ENCODE peak calls at places on chromosomes 5 and 9, in nine cellular contexts. One of them, this sample, is unnamed.

GRCh38 chr9:96383165-96383939 is at the start of gene SLC35D2:
- DNase-seq in astrocyte: peak
- DNase-seq in K562: peak
- DNase-seq in HCT116: no peak
- DNase-seq in SK-N-SH: peak
- DNase-seq in neural progenitor cell: peak
- DNase-seq in PC-3: peak
- DNase-seq in IMR-90: peak
- DNase-seq in MM.1S: no peak
- DNase-seq in this sample: no peak

GRCh38 chr5:181052928-181053759 is 13.1 kb downstream of the BTNL9 start:
- DNase-seq in astrocyte: no peak
- DNase-seq in K562: peak
- DNase-seq in HCT116: no peak
- DNase-seq in SK-N-SH: peak
- DNase-seq in neural progenitor cell: peak
- DNase-seq in PC-3: peak
- DNase-seq in IMR-90: no peak
- DNase-seq in MM.1S: no peak
- DNase-seq in this sample: no peak

GRCh38 chr9:120619751-120620655 is 40.0 kb upstream of the CDK5RAP2 start:
- DNase-seq in astrocyte: peak
- DNase-seq in K562: peak
- DNase-seq in HCT116: peak
- DNase-seq in SK-N-SH: peak
- DNase-seq in neural progenitor cell: peak
- DNase-seq in PC-3: peak
- DNase-seq in IMR-90: peak
- DNase-seq in MM.1S: peak
- DNase-seq in this sample: peak

GRCh38 chr9:109149722-109150121 is 17.3 kb downstream of the FRRS1L start:
- DNase-seq in astrocyte: no peak
- DNase-seq in K562: no peak
- DNase-seq in HCT116: no peak
- DNase-seq in SK-N-SH: no peak
- DNase-seq in neural progenitor cell: no peak
- DNase-seq in PC-3: no peak
- DNase-seq in IMR-90: no peak
- DNase-seq in MM.1S: no peak
- DNase-seq in this sample: no peak

GRCh38 chr9:129576546-129577543 is 44.1 kb downstream of the C9orf50 start:
- DNase-seq in astrocyte: peak
- DNase-seq in K562: no peak
- DNase-seq in HCT116: no peak
- DNase-seq in SK-N-SH: no peak
- DNase-seq in neural progenitor cell: no peak
- DNase-seq in PC-3: no peak
- DNase-seq in IMR-90: peak
- DNase-seq in MM.1S: no peak
- DNase-seq in this sample: no peak

GRCh38 chr5:18113724-18114123 is 479.5 kb downstream of the TAF11L14 start:
- DNase-seq in astrocyte: no peak
- DNase-seq in K562: no peak
- DNase-seq in HCT116: no peak
- DNase-seq in SK-N-SH: no peak
- DNase-seq in neural progenitor cell: peak
- DNase-seq in PC-3: peak
- DNase-seq in IMR-90: peak
- DNase-seq in MM.1S: no peak
- DNase-seq in this sample: no peak

GRCh38 chr5:177600458-177601018 is 606 bp downstream of the B4GALT7 start:
- DNase-seq in astrocyte: peak
- DNase-seq in K562: no peak
- DNase-seq in HCT116: no peak
- DNase-seq in SK-N-SH: no peak
- DNase-seq in neural progenitor cell: no peak
- DNase-seq in PC-3: peak
- DNase-seq in IMR-90: peak
- DNase-seq in MM.1S: no peak
- DNase-seq in this sample: no peak

GRCh38 chr5:178418471-178419010 is 171.7 kb downstream of the COL23A1 start:
- DNase-seq in astrocyte: no peak
- DNase-seq in K562: no peak
- DNase-seq in HCT116: no peak
- DNase-seq in SK-N-SH: peak
- DNase-seq in neural progenitor cell: no peak
- DNase-seq in PC-3: no peak
- DNase-seq in IMR-90: no peak
- DNase-seq in MM.1S: no peak
- DNase-seq in this sample: no peak

GRCh38 chr5:129996896-129997295 is 92.6 kb downstream of the CHSY3 start:
- DNase-seq in astrocyte: peak
- DNase-seq in K562: no peak
- DNase-seq in HCT116: no peak
- DNase-seq in SK-N-SH: no peak
- DNase-seq in neural progenitor cell: no peak
- DNase-seq in PC-3: no peak
- DNase-seq in IMR-90: peak
- DNase-seq in MM.1S: no peak
- DNase-seq in this sample: no peak

GRCh38 chr9:111937781-111938426 is 41.3 kb downstream of the UGCG start:
- DNase-seq in astrocyte: peak
- DNase-seq in K562: no peak
- DNase-seq in HCT116: no peak
- DNase-seq in SK-N-SH: no peak
- DNase-seq in neural progenitor cell: no peak
- DNase-seq in PC-3: no peak
- DNase-seq in IMR-90: peak
- DNase-seq in MM.1S: no peak
- DNase-seq in this sample: no peak

GRCh38 chr5:111197523-111197922 is 26.7 kb upstream of the CAMK4 start:
- DNase-seq in astrocyte: no peak
- DNase-seq in K562: no peak
- DNase-seq in HCT116: no peak
- DNase-seq in SK-N-SH: peak
- DNase-seq in neural progenitor cell: peak
- DNase-seq in PC-3: peak
- DNase-seq in IMR-90: no peak
- DNase-seq in MM.1S: no peak
- DNase-seq in this sample: no peak

GRCh38 chr9:121956808-121957207 is 136.3 kb downstream of the TTLL11 start:
- DNase-seq in astrocyte: no peak
- DNase-seq in K562: no peak
- DNase-seq in HCT116: no peak
- DNase-seq in SK-N-SH: no peak
- DNase-seq in neural progenitor cell: no peak
- DNase-seq in PC-3: peak
- DNase-seq in IMR-90: no peak
- DNase-seq in MM.1S: no peak
- DNase-seq in this sample: no peak
- H3K9ac ChIP-seq in astrocyte: no peak
- H3K9ac ChIP-seq in K562: no peak
- H3K9ac ChIP-seq in HCT116: no peak
- H3K9ac ChIP-seq in SK-N-SH: no peak
- H3K9ac ChIP-seq in neural progenitor cell: no peak
- H3K9ac ChIP-seq in PC-3: no peak
- H3K9ac ChIP-seq in IMR-90: no peak
- H3K9ac ChIP-seq in MM.1S: no peak
- H3K9ac ChIP-seq in this sample: no peak

GRCh38 chr5:149404746-149405549 is 25.9 kb upstream of the IL17B start:
- DNase-seq in astrocyte: peak
- DNase-seq in K562: no peak
- DNase-seq in HCT116: no peak
- DNase-seq in SK-N-SH: no peak
- DNase-seq in neural progenitor cell: no peak
- DNase-seq in PC-3: no peak
- DNase-seq in IMR-90: peak
- DNase-seq in MM.1S: no peak
- DNase-seq in this sample: no peak

GRCh38 chr5:149402291-149402690 is 23.2 kb upstream of the IL17B start:
- DNase-seq in astrocyte: no peak
- DNase-seq in K562: no peak
- DNase-seq in HCT116: no peak
- DNase-seq in SK-N-SH: no peak
- DNase-seq in neural progenitor cell: no peak
- DNase-seq in PC-3: no peak
- DNase-seq in IMR-90: no peak
- DNase-seq in MM.1S: no peak
- DNase-seq in this sample: no peak

GRCh38 chr5:149406203-149406978 is 27.3 kb upstream of the IL17B start:
- DNase-seq in astrocyte: peak
- DNase-seq in K562: peak
- DNase-seq in HCT116: no peak
- DNase-seq in SK-N-SH: peak
- DNase-seq in neural progenitor cell: peak
- DNase-seq in PC-3: no peak
- DNase-seq in IMR-90: peak
- DNase-seq in MM.1S: no peak
- DNase-seq in this sample: no peak

GRCh38 chr5:149405550-149406202 is 26.6 kb upstream of the IL17B start:
- DNase-seq in astrocyte: no peak
- DNase-seq in K562: no peak
- DNase-seq in HCT116: no peak
- DNase-seq in SK-N-SH: no peak
- DNase-seq in neural progenitor cell: no peak
- DNase-seq in PC-3: no peak
- DNase-seq in IMR-90: no peak
- DNase-seq in MM.1S: no peak
- DNase-seq in this sample: no peak

GRCh38 chr5:149403923-149404745 is 25.0 kb upstream of the IL17B start:
- DNase-seq in astrocyte: peak
- DNase-seq in K562: no peak
- DNase-seq in HCT116: no peak
- DNase-seq in SK-N-SH: no peak
- DNase-seq in neural progenitor cell: no peak
- DNase-seq in PC-3: peak
- DNase-seq in IMR-90: peak
- DNase-seq in MM.1S: no peak
- DNase-seq in this sample: no peak
- H3K27ac ChIP-seq in astrocyte: peak
- H3K27ac ChIP-seq in K562: no peak
- H3K27ac ChIP-seq in HCT116: no peak
- H3K27ac ChIP-seq in SK-N-SH: no peak
- H3K27ac ChIP-seq in neural progenitor cell: no peak
- H3K27ac ChIP-seq in PC-3: no peak
- H3K27ac ChIP-seq in IMR-90: peak
- H3K27ac ChIP-seq in MM.1S: no peak
- H3K27ac ChIP-seq in this sample: no peak

DNA sequence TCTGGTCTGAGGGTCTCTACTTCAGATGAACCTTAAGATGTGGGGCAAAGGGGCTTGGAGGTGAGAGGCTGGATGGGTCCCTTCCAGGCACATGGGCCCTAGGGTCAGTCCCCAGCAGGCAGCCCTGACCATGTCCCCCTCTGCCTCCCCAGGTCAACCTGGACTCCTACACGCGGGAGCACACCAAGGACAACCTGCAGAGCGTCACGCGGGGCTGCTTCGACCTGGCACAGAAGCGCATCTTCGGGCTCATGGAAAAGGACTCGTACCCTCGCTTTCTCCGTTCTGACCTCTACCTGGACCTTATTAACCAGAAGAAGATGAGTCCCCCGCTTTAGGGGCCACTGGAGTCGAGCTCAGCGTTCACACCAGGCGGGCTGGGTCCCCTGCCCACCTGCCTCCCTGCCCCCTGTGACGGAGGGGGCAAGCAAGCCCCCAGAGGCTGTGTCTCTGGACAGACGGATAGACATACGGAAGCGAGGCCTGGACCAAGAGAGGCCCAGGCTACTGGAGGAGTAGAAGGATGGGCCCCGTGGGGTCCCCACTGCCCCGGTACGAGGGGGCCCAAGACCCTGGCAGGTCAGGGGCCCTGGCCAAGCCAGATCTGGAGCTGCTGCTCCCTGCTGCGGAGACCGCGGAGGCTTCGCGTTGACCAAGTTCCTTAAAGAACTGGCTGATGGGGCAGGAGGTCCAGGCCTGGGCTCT is 133.2 kb downstream of the RGS3 start:
- DNase-seq in astrocyte: no peak
- DNase-seq in K562: no peak
- DNase-seq in HCT116: no peak
- DNase-seq in SK-N-SH: no peak
- DNase-seq in neural progenitor cell: no peak
- DNase-seq in PC-3: no peak
- DNase-seq in IMR-90: no peak
- DNase-seq in MM.1S: no peak
- DNase-seq in this sample: no peak
- H3K9ac ChIP-seq in astrocyte: peak
- H3K9ac ChIP-seq in K562: no peak
- H3K9ac ChIP-seq in HCT116: no peak
- H3K9ac ChIP-seq in SK-N-SH: peak
- H3K9ac ChIP-seq in neural progenitor cell: no peak
- H3K9ac ChIP-seq in PC-3: no peak
- H3K9ac ChIP-seq in IMR-90: no peak
- H3K9ac ChIP-seq in MM.1S: no peak
- H3K9ac ChIP-seq in this sample: no peak

GRCh38 chr5:10248378-10249260 is 1.1 kb downstream of the ATPSCKMT start:
- DNase-seq in astrocyte: no peak
- DNase-seq in K562: peak
- DNase-seq in HCT116: no peak
- DNase-seq in SK-N-SH: no peak
- DNase-seq in neural progenitor cell: peak
- DNase-seq in PC-3: peak
- DNase-seq in IMR-90: no peak
- DNase-seq in MM.1S: no peak
- DNase-seq in this sample: no peak

GRCh38 chr5:10253390-10253789 is 3.3 kb downstream of the CCT5 start:
- DNase-seq in astrocyte: no peak
- DNase-seq in K562: no peak
- DNase-seq in HCT116: no peak
- DNase-seq in SK-N-SH: no peak
- DNase-seq in neural progenitor cell: no peak
- DNase-seq in PC-3: no peak
- DNase-seq in IMR-90: no peak
- DNase-seq in MM.1S: no peak
- DNase-seq in this sample: no peak

GRCh38 chr5:10250804-10251276 is 760 bp downstream of the CCT5 start:
- DNase-seq in astrocyte: no peak
- DNase-seq in K562: peak
- DNase-seq in HCT116: no peak
- DNase-seq in SK-N-SH: peak
- DNase-seq in neural progenitor cell: peak
- DNase-seq in PC-3: peak
- DNase-seq in IMR-90: peak
- DNase-seq in MM.1S: peak
- DNase-seq in this sample: peak

GRCh38 chr5:10249948-10250803 is at the start of gene CCT5:
- DNase-seq in astrocyte: peak
- DNase-seq in K562: peak
- DNase-seq in HCT116: peak
- DNase-seq in SK-N-SH: peak
- DNase-seq in neural progenitor cell: peak
- DNase-seq in PC-3: peak
- DNase-seq in IMR-90: peak
- DNase-seq in MM.1S: peak
- DNase-seq in this sample: peak

DNA sequence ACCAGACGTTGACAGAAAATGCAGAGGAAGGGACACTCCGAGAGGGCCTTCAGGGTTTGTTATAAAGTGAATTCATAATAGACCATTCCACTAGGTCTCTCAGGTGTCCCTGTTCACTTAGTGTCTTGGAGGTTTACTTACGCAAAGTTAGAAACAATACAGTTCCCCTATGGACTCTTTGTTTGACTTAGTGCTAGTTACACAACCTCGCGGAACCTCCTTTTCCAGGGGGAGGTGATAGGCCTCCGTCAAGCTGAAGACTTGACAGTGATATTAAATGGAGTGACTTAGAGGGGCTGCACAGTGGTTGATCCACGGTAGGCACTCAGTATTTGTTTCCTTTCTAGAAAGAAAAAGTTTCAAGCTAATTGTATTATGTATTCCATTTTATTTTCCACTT is 1.3 kb downstream of the CCT5 start:
- DNase-seq in astrocyte: no peak
- DNase-seq in K562: no peak
- DNase-seq in HCT116: no peak
- DNase-seq in SK-N-SH: no peak
- DNase-seq in neural progenitor cell: no peak
- DNase-seq in PC-3: peak
- DNase-seq in IMR-90: no peak
- DNase-seq in MM.1S: no peak
- DNase-seq in this sample: no peak
- H3K27ac ChIP-seq in astrocyte: peak
- H3K27ac ChIP-seq in K562: peak
- H3K27ac ChIP-seq in HCT116: peak
- H3K27ac ChIP-seq in SK-N-SH: no peak
- H3K27ac ChIP-seq in neural progenitor cell: no peak
- H3K27ac ChIP-seq in PC-3: peak
- H3K27ac ChIP-seq in IMR-90: peak
- H3K27ac ChIP-seq in MM.1S: no peak
- H3K27ac ChIP-seq in this sample: peak

This sample was measured in DND-41.